ENCODE peak calls at places on chromosome 14, in ten cellular contexts. One of them, this sample, is unnamed. For H3K4me1, the result is how much of the 10 kb centered on the place peaks cover.

GRCh38 chr14:68733086-68733621 is 59.7 kb downstream of the ZFP36L1 start:
- DNase-seq in ovary: no peak
- DNase-seq in pancreas: no peak
- DNase-seq in body of pancreas: no peak
- DNase-seq in astrocyte: no peak
- DNase-seq in Caco-2: no peak
- DNase-seq in small intestine: no peak
- DNase-seq in Karpas-422: no peak
- DNase-seq in fibroblast of lung: no peak
- DNase-seq in SJSA1: no peak
- DNase-seq in this sample: no peak

GRCh38 chr14:90755661-90756304 is 60.4 kb downstream of the TTC7B start:
- DNase-seq in ovary: no peak
- DNase-seq in astrocyte: no peak
- DNase-seq in Karpas-422: no peak
- DNase-seq in pancreas: no peak
- DNase-seq in small intestine: no peak
- DNase-seq in fibroblast of lung: no peak
- DNase-seq in SJSA1: no peak
- DNase-seq in Caco-2: no peak
- DNase-seq in body of pancreas: no peak
- DNase-seq in this sample: no peak

GRCh38 chr14:37145395-37145794 is 27.0 kb downstream of the SLC25A21 start:
- DNase-seq in fibroblast of lung: no peak
- DNase-seq in Caco-2: no peak
- DNase-seq in Karpas-422: no peak
- DNase-seq in pancreas: no peak
- DNase-seq in body of pancreas: no peak
- DNase-seq in small intestine: no peak
- DNase-seq in ovary: no peak
- DNase-seq in astrocyte: no peak
- DNase-seq in SJSA1: peak
- DNase-seq in this sample: no peak

GRCh38 chr14:79896009-79896408 is 315.3 kb downstream of the DIO2 start:
- DNase-seq in astrocyte: peak
- DNase-seq in ovary: no peak
- DNase-seq in Caco-2: no peak
- DNase-seq in pancreas: no peak
- DNase-seq in Karpas-422: no peak
- DNase-seq in small intestine: peak
- DNase-seq in fibroblast of lung: peak
- DNase-seq in SJSA1: no peak
- DNase-seq in body of pancreas: no peak
- DNase-seq in this sample: no peak

GRCh38 chr14:92861856-92862807 is 60.8 kb upstream of the CHGA start:
- DNase-seq in SJSA1: no peak
- DNase-seq in ovary: no peak
- DNase-seq in Caco-2: no peak
- DNase-seq in small intestine: peak
- DNase-seq in body of pancreas: no peak
- DNase-seq in fibroblast of lung: no peak
- DNase-seq in Karpas-422: no peak
- DNase-seq in pancreas: no peak
- DNase-seq in astrocyte: no peak
- DNase-seq in this sample: no peak

GRCh38 chr14:91399868-91400640 is 17.6 kb downstream of the CCDC88C start:
- DNase-seq in Caco-2: no peak
- DNase-seq in ovary: no peak
- DNase-seq in pancreas: no peak
- DNase-seq in small intestine: peak
- DNase-seq in fibroblast of lung: no peak
- DNase-seq in Karpas-422: peak
- DNase-seq in astrocyte: no peak
- DNase-seq in SJSA1: no peak
- DNase-seq in body of pancreas: peak
- DNase-seq in this sample: no peak

GRCh38 chr14:85948163-85948562 is 418.2 kb downstream of the FLRT2 start:
- DNase-seq in Karpas-422: no peak
- DNase-seq in ovary: no peak
- DNase-seq in body of pancreas: no peak
- DNase-seq in pancreas: no peak
- DNase-seq in Caco-2: no peak
- DNase-seq in SJSA1: no peak
- DNase-seq in fibroblast of lung: no peak
- DNase-seq in small intestine: no peak
- DNase-seq in astrocyte: no peak
- DNase-seq in this sample: no peak

GRCh38 chr14:51087024-51087423 is 7.9 kb downstream of the TRIM9 start:
- DNase-seq in pancreas: no peak
- DNase-seq in SJSA1: no peak
- DNase-seq in fibroblast of lung: no peak
- DNase-seq in ovary: no peak
- DNase-seq in Caco-2: peak
- DNase-seq in body of pancreas: no peak
- DNase-seq in astrocyte: no peak
- DNase-seq in Karpas-422: no peak
- DNase-seq in small intestine: peak
- DNase-seq in this sample: no peak

GRCh38 chr14:52348796-52349195 is 34.7 kb downstream of the PTGER2 start:
- DNase-seq in Karpas-422: no peak
- DNase-seq in body of pancreas: no peak
- DNase-seq in fibroblast of lung: peak
- DNase-seq in astrocyte: peak
- DNase-seq in SJSA1: peak
- DNase-seq in Caco-2: no peak
- DNase-seq in pancreas: no peak
- DNase-seq in ovary: no peak
- DNase-seq in small intestine: no peak
- DNase-seq in this sample: peak

GRCh38 chr14:24427537-24428508 is 1.6 kb downstream of the CBLN3 start:
- DNase-seq in astrocyte: no peak
- DNase-seq in pancreas: peak
- DNase-seq in SJSA1: no peak
- DNase-seq in ovary: peak
- DNase-seq in Caco-2: no peak
- DNase-seq in fibroblast of lung: no peak
- DNase-seq in Karpas-422: no peak
- DNase-seq in small intestine: peak
- DNase-seq in body of pancreas: no peak
- DNase-seq in this sample: no peak

GRCh38 chr14:37889087-37889486 is 293.7 kb downstream of the TTC6 start:
- DNase-seq in pancreas: no peak
- DNase-seq in fibroblast of lung: no peak
- DNase-seq in body of pancreas: peak
- DNase-seq in SJSA1: no peak
- DNase-seq in Karpas-422: no peak
- DNase-seq in ovary: no peak
- DNase-seq in astrocyte: no peak
- DNase-seq in small intestine: no peak
- DNase-seq in Caco-2: no peak
- DNase-seq in this sample: no peak

GRCh38 chr14:100439781-100440180 is 116.6 kb downstream of the SLC25A47 start:
- DNase-seq in fibroblast of lung: peak
- DNase-seq in ovary: peak
- DNase-seq in small intestine: peak
- DNase-seq in pancreas: no peak
- DNase-seq in Karpas-422: no peak
- DNase-seq in astrocyte: peak
- DNase-seq in Caco-2: no peak
- DNase-seq in SJSA1: no peak
- DNase-seq in body of pancreas: no peak
- DNase-seq in this sample: peak

GRCh38 chr14:90398315-90398811 is 1.5 kb downstream of the CALM1 start:
- DNase-seq in fibroblast of lung: no peak
- DNase-seq in Caco-2: peak
- DNase-seq in body of pancreas: peak
- DNase-seq in pancreas: peak
- DNase-seq in SJSA1: peak
- DNase-seq in astrocyte: no peak
- DNase-seq in small intestine: peak
- DNase-seq in ovary: no peak
- DNase-seq in Karpas-422: peak
- DNase-seq in this sample: peak

GRCh38 chr14:50667491-50668007 is 557 bp downstream of the SAV1 start:
- DNase-seq in small intestine: peak
- DNase-seq in SJSA1: no peak
- DNase-seq in pancreas: peak
- DNase-seq in ovary: no peak
- DNase-seq in astrocyte: no peak
- DNase-seq in body of pancreas: peak
- DNase-seq in fibroblast of lung: no peak
- DNase-seq in Karpas-422: peak
- DNase-seq in Caco-2: peak
- DNase-seq in this sample: no peak

GRCh38 chr14:22482782-22483553 is 106.1 kb downstream of the DAD1 start:
- DNase-seq in pancreas: no peak
- DNase-seq in ovary: no peak
- DNase-seq in Caco-2: no peak
- DNase-seq in fibroblast of lung: no peak
- DNase-seq in astrocyte: no peak
- DNase-seq in SJSA1: no peak
- DNase-seq in Karpas-422: no peak
- DNase-seq in small intestine: no peak
- DNase-seq in body of pancreas: no peak
- DNase-seq in this sample: no peak

GRCh38 chr14:104803916-104804371 is 3.0 kb downstream of the ZBTB42 start:
- DNase-seq in small intestine: no peak
- DNase-seq in fibroblast of lung: no peak
- DNase-seq in Caco-2: no peak
- DNase-seq in body of pancreas: no peak
- DNase-seq in ovary: peak
- DNase-seq in pancreas: peak
- DNase-seq in astrocyte: no peak
- DNase-seq in Karpas-422: no peak
- DNase-seq in SJSA1: no peak
- DNase-seq in this sample: no peak
- H3K4me1 ChIP-seq in small intestine: under half
- H3K4me1 ChIP-seq in fibroblast of lung: under half
- H3K4me1 ChIP-seq in Caco-2: under half
- H3K4me1 ChIP-seq in body of pancreas: half or more
- H3K4me1 ChIP-seq in ovary: under half
- H3K4me1 ChIP-seq in pancreas: under half
- H3K4me1 ChIP-seq in astrocyte: under half
- H3K4me1 ChIP-seq in Karpas-422: under half
- H3K4me1 ChIP-seq in SJSA1: under half
- H3K4me1 ChIP-seq in this sample: under half

DNA sequence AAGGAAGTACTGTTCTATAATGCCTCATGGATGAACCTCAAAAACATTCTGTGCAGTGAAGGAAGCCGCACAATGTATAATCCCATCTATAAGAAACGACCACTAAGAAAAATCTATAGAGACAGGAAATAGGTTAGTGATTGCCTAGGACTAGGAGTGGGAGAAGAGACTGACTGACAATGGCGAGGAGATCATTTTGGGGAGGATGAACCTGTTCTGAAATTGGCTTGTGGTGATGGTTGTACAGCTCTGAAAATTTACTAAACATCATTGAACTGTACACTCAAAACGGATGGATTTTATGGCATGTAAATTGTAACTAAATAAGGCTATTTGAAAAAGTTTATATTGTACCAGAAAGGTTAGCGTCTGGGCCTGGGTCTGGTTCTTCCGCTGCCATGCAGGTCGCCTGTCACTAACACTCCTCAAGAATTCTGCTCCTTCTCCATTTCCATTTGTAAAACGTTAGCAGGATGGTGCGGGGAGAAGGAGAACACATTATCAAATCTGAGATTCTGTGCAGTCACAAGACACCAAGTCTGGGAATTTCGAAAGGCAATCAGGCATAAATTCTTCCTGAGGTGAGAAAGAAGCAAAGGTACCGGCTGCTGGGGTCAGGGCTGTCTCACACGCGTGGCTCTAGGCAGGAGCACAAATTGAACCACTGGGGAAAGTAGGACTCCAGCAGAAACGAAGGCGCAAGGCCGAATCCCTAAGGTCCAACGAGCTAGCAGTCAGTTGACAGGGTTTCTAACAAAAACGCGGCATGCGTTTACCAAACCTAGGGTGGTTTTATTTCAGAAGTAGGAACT is 845 bp upstream of the COCH start:
- DNase-seq in Karpas-422: no peak
- DNase-seq in fibroblast of lung: no peak
- DNase-seq in pancreas: no peak
- DNase-seq in astrocyte: no peak
- DNase-seq in ovary: no peak
- DNase-seq in body of pancreas: no peak
- DNase-seq in SJSA1: no peak
- DNase-seq in small intestine: no peak
- DNase-seq in Caco-2: no peak
- DNase-seq in this sample: no peak
- H3K4me1 ChIP-seq in Karpas-422: under half
- H3K4me1 ChIP-seq in fibroblast of lung: under half
- H3K4me1 ChIP-seq in pancreas: under half
- H3K4me1 ChIP-seq in astrocyte: under half
- H3K4me1 ChIP-seq in ovary: under half
- H3K4me1 ChIP-seq in body of pancreas: under half
- H3K4me1 ChIP-seq in SJSA1: under half
- H3K4me1 ChIP-seq in small intestine: under half
- H3K4me1 ChIP-seq in Caco-2: under half
- H3K4me1 ChIP-seq in this sample: under half

DNA sequence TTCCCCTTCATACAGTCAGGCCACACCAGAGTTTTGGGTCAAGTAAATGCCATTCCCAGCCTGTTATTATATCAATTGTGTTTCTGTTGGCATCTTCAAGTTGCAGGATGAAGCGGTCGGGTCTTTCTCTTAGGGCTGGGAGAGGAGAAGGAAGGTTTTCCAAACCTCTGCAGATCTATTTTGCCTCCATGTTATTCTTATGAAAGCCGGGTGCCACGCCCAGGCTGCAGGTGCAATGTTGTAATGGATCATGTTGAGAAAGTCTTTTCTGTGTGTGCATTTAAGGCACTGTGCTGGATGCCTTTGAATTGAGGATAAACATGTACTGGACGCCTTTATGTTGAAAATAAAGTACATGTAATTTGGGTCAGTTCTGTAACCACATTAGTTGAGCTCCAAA is 164.4 kb upstream of the HIF1A start:
- DNase-seq in fibroblast of lung: no peak
- DNase-seq in Karpas-422: no peak
- DNase-seq in SJSA1: no peak
- DNase-seq in ovary: no peak
- DNase-seq in pancreas: no peak
- DNase-seq in small intestine: peak
- DNase-seq in body of pancreas: no peak
- DNase-seq in astrocyte: no peak
- DNase-seq in Caco-2: no peak
- DNase-seq in this sample: no peak
- H3K4me1 ChIP-seq in fibroblast of lung: under half
- H3K4me1 ChIP-seq in Karpas-422: under half
- H3K4me1 ChIP-seq in SJSA1: under half
- H3K4me1 ChIP-seq in ovary: under half
- H3K4me1 ChIP-seq in pancreas: half or more
- H3K4me1 ChIP-seq in small intestine: under half
- H3K4me1 ChIP-seq in body of pancreas: half or more
- H3K4me1 ChIP-seq in astrocyte: under half
- H3K4me1 ChIP-seq in Caco-2: under half
- H3K4me1 ChIP-seq in this sample: under half

DNA sequence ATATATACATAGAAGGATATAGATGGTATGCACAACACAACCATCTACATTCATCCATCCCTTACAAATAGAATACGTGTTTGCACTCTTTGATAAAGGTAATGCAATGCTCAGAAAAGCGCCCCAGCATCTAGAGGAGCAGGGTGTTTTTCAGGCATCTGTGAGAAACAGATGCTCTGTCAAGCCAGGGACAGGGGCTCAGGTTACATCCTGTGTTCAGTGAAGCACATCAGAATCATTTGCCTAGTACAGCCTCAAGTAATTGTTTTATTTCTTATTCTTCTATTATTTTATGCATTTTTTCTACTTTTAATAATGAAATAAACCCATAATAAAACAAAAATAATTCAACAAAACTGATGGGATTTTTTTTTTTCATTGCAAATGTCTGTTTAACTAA is 50.5 kb upstream of the HIF1A start:
- DNase-seq in SJSA1: no peak
- DNase-seq in Caco-2: no peak
- DNase-seq in body of pancreas: no peak
- DNase-seq in small intestine: no peak
- DNase-seq in astrocyte: no peak
- DNase-seq in fibroblast of lung: peak
- DNase-seq in ovary: no peak
- DNase-seq in pancreas: no peak
- DNase-seq in Karpas-422: peak
- DNase-seq in this sample: peak
- H3K4me1 ChIP-seq in SJSA1: under half
- H3K4me1 ChIP-seq in Caco-2: under half
- H3K4me1 ChIP-seq in body of pancreas: under half
- H3K4me1 ChIP-seq in small intestine: under half
- H3K4me1 ChIP-seq in astrocyte: under half
- H3K4me1 ChIP-seq in fibroblast of lung: under half
- H3K4me1 ChIP-seq in ovary: under half
- H3K4me1 ChIP-seq in pancreas: under half
- H3K4me1 ChIP-seq in Karpas-422: half or more
- H3K4me1 ChIP-seq in this sample: under half